ENCODE peak calls at places on chromosomes 12 and 14, in four cellular contexts. V, P, O and E are unnamed samples.

GRCh38 chr12:388547-389137 is 478 bp downstream of the KDM5A start:
- DNase-seq in V (peak; percentile 23), P (no peak), O (peak; percentile 16), E (no peak)

GRCh38 chr14:76050797-76051392 is 65.3 kb downstream of the IFT43 start:
- DNase-seq in O (peak; percentile 62), V (peak; percentile 31), P (peak; percentile 6), E (peak; percentile 56)

GRCh38 chr12:27163048-27163715 is 80.8 kb upstream of the C12orf71 start:
- DNase-seq in O (no peak), P (no peak), V (no peak), E (no peak)

GRCh38 chr14:72111921-72112320 is 179.7 kb downstream of the RGS6 start:
- DNase-seq in O (no peak), P (no peak), V (no peak), E (no peak)

GRCh38 chr12:47223848-47224213 is 144.1 kb upstream of the AMIGO2 start:
- DNase-seq in P (no peak), V (no peak), O (no peak), E (no peak)

GRCh38 chr14:59769586-59769985 is 101.0 kb downstream of the RTN1 start:
- DNase-seq in V (no peak), P (no peak), O (no peak), E (no peak)

GRCh38 chr12:97277030-97277429 is 185.6 kb upstream of the RMST start:
- DNase-seq in P (no peak), O (no peak), V (no peak), E (no peak)

GRCh38 chr12:14602128-14602527 is 34.4 kb upstream of the PLBD1 start:
- DNase-seq in V (no peak), O (no peak), P (no peak), E (no peak)

GRCh38 chr14:77979666-77980351 is 179.9 kb downstream of the ADCK1 start:
- DNase-seq in P (no peak), V (no peak), O (no peak), E (no peak)

GRCh38 chr14:21711360-21711961 is 37.8 kb upstream of the OR4E1 start:
- DNase-seq in O (peak; percentile 6), P (no peak), V (no peak), E (no peak)

GRCh38 chr12:108374596-108375320 is 35.6 kb upstream of the CMKLR1 start:
- DNase-seq in P (no peak), O (no peak), V (no peak), E (no peak)

GRCh38 chr14:85580536-85581165 is 50.7 kb downstream of the FLRT2 start:
- DNase-seq in V (no peak), P (no peak), O (no peak), E (no peak)

GRCh38 chr12:131046813-131047788 is 93.4 kb downstream of the ADGRD1 start:
- DNase-seq in P (no peak), O (no peak), V (no peak), E (no peak)

GRCh38 chr12:71686658-71687025 is 760 bp downstream of the TMEM19 start:
- DNase-seq in P (no peak), O (no peak), V (no peak), E (no peak)

GRCh38 chr12:116263431-116263830 is 14.1 kb downstream of the MED13L start:
- DNase-seq in O (no peak), P (no peak), V (no peak), E (no peak)

GRCh38 chr12:3445127-3445978 is 45.6 kb upstream of the PRMT8 start:
- DNase-seq in O (no peak), V (no peak), P (no peak), E (no peak)

GRCh38 chr12:59689776-59690175 is 93.9 kb downstream of the SLC16A7 start:
- DNase-seq in V (no peak), O (no peak), P (no peak), E (no peak)

GRCh38 chr12:71780207-71780822 is 25.7 kb downstream of the RAB21 start:
- DNase-seq in V (peak; percentile 18), P (no peak), O (peak; percentile 25), E (no peak)

GRCh38 chr14:75981426-75981825 is 369 bp downstream of the TGFB3 start:
- DNase-seq in P (no peak), O (peak; percentile 38), V (peak; percentile 19), E (peak; percentile 81)

GRCh38 chr14:83611906-83612305 is 1918.0 kb upstream of the FLRT2 start:
- DNase-seq in P (no peak), O (no peak), V (no peak), E (no peak)

GRCh38 chr14:95026851-95027463 is 130.4 kb downstream of the DICER1 start:
- DNase-seq in V (no peak), P (no peak), O (no peak), E (no peak)

GRCh38 chr12:111761099-111761498 is 5.6 kb upstream of the ALDH2 start:
- DNase-seq in O (no peak), P (no peak), V (no peak), E (no peak)

GRCh38 chr14:50768693-50769092 is 62.3 kb downstream of the NIN start:
- DNase-seq in V (no peak), O (no peak), P (no peak), E (no peak)

GRCh38 chr12:119457251-119457650 is 122.7 kb downstream of the CCDC60 start:
- DNase-seq in P (no peak), V (no peak), O (no peak), E (no peak)

GRCh38 chr12:125132698-125133400 is 67.6 kb downstream of the AACS start:
- DNase-seq in O (no peak), V (no peak), P (no peak), E (no peak)

GRCh38 chr12:78118486-78118885 is 287.8 kb downstream of the NAV3 start:
- DNase-seq in V (no peak), O (no peak), P (no peak), E (no peak)

GRCh38 chr12:82671673-82672195 is 15.0 kb upstream of the TMTC2 start:
- DNase-seq in V (no peak), P (no peak), O (no peak), E (no peak)